ENCODE peak calls at places on chromosomes 16 and 17, in four cellular contexts. K is tibial artery, R is GM23338, C is left ventricle myocardium superior. D is an unnamed sample.

GRCh38 chr17:67675481-67675880 is 42.3 kb upstream of the NOL11 start:
- DNase-seq in K (no peak), R (no peak), C (no peak), D (no peak)

GRCh38 chr17:50935201-50936124 is 69.3 kb upstream of the TOB1 start:
- DNase-seq in K (peak), R (no peak), C (peak), D (no peak)

GRCh38 chr16:24041834-24042631 is 206.2 kb downstream of the PRKCB start:
- DNase-seq in K (peak), R (peak), C (peak), D (peak)

GRCh38 chr16:19804538-19805323 is 79.9 kb downstream of the GPRC5B start:
- DNase-seq in K (peak), R (peak), C (peak), D (no peak)

GRCh38 chr17:77528516-77529327 is 388.0 kb downstream of the SEC14L1 start:
- DNase-seq in K (no peak), R (peak), C (peak), D (no peak)

GRCh38 chr17:5772720-5773119 is 188.4 kb upstream of the NLRP1 start:
- DNase-seq in K (no peak), R (no peak), C (no peak), D (no peak)

GRCh38 chr17:57567278-57567677 is 177.8 kb downstream of the CCDC182 start:
- DNase-seq in K (no peak), R (no peak), C (peak), D (no peak)

GRCh38 chr16:58409316-58409973 is 17.2 kb downstream of the GINS3 start:
- DNase-seq in K (peak), R (no peak), C (peak), D (no peak)

GRCh38 chr17:78390241-78391050 is 12.0 kb downstream of the PGS1 start:
- DNase-seq in K (no peak), R (peak), C (peak), D (no peak)

GRCh38 chr16:77967054-77968035 is 55.0 kb upstream of the CLEC3A start:
- DNase-seq in K (no peak), R (peak), C (no peak), D (no peak)

GRCh38 chr16:57894390-57895080 is 76.4 kb downstream of the CNGB1 start:
- DNase-seq in K (no peak), R (no peak), C (no peak), D (no peak)

GRCh38 chr17:58091024-58091567 is 7.9 kb downstream of the DYNLL2 start:
- DNase-seq in K (no peak), R (no peak), C (no peak), D (no peak)

GRCh38 chr17:8332688-8333087 is 7.0 kb upstream of the ODF4 start:
- DNase-seq in K (no peak), R (no peak), C (peak), D (no peak)

GRCh38 chr17:79483122-79483521 is 127.7 kb downstream of the RBFOX3 start:
- DNase-seq in K (no peak), R (peak), C (no peak), D (no peak)

GRCh38 chr17:73759324-73760185 is 115.3 kb upstream of the SDK2 start:
- DNase-seq in K (no peak), R (no peak), C (peak), D (no peak)

GRCh38 chr16:89444151-89444723 is 46.1 kb downstream of the ANKRD11 start:
- DNase-seq in K (no peak), R (no peak), C (no peak), D (no peak)

GRCh38 chr17:78839762-78840529 is 668 bp downstream of the USP36 start:
- DNase-seq in K (peak), R (peak), C (peak), D (no peak)

GRCh38 chr17:50767030-50767429 is 288 bp downstream of the ANKRD40CL start:
- DNase-seq in K (no peak), R (no peak), C (no peak), D (no peak)

D was measured in GM12864.